ENCODE peak calls at places on chromosomes 5 and 9, in six cellular contexts. L is AG09309, D is HTR-8/SVneo, G is RWPE1, U is pancreas, R is amygdala. C is an unnamed sample.

GRCh38 chr5:17203329-17204132 is 13.9 kb upstream of the BASP1 start:
- DNase-seq in R (no peak), D (peak; percentile 88), L (no peak), U (peak; percentile 47), G (peak; percentile 73), C (peak; percentile 60)

GRCh38 chr5:43066231-43066798 is 26.2 kb upstream of the ANXA2R start:
- DNase-seq in R (no peak), L (no peak), D (no peak), U (peak; percentile 67), G (peak; percentile 44), C (peak; percentile 55)

GRCh38 chr5:23026252-23027170 is 173.4 kb upstream of the CDH12 start:
- DNase-seq in L (no peak), U (no peak), R (no peak), G (no peak), D (no peak), C (no peak)

GRCh38 chr9:129919283-129919682 is 84.0 kb downstream of the USP20 start:
- DNase-seq in R (no peak), D (no peak), U (no peak), G (no peak), L (no peak), C (no peak)

GRCh38 chr9:93121316-93122241 is 12.5 kb downstream of the NINJ1 start:
- DNase-seq in R (no peak), D (no peak), U (no peak), G (no peak), L (no peak), C (no peak)

GRCh38 chr9:133087429-133088145 is 25.8 kb downstream of the CEL start:
- DNase-seq in L (no peak), G (no peak), D (no peak), R (no peak), U (peak; percentile 70), C (no peak)

GRCh38 chr9:87309236-87309635 is 188.4 kb upstream of the DAPK1 start:
- DNase-seq in U (no peak), G (no peak), L (no peak), D (no peak), R (no peak), C (no peak)

GRCh38 chr5:157167219-157167621 is 1.2 kb upstream of the GARIN3 start:
- DNase-seq in D (peak; percentile 62), G (no peak), L (peak; percentile 75), R (no peak), U (no peak), C (peak; percentile 84)

GRCh38 chr9:137611623-137612609 is 6.4 kb downstream of the ARRDC1 start:
- DNase-seq in R (no peak), G (peak; percentile 98), D (peak; percentile 81), U (peak; percentile 86), L (no peak), C (peak; percentile 86)

GRCh38 chr9:127612993-127613954 is 1.2 kb downstream of the STXBP1 start:
- DNase-seq in G (peak; percentile 75), D (peak; percentile 53), L (no peak), R (no peak), U (peak; percentile 57), C (peak; percentile 65)

GRCh38 chr5:1748271-1748670 is 51.4 kb downstream of the MRPL36 start:
- DNase-seq in R (no peak), D (no peak), G (no peak), L (no peak), U (no peak), C (no peak)

GRCh38 chr5:160315968-160316367 is 3.6 kb upstream of the CCNJL start:
- DNase-seq in R (no peak), G (peak; percentile 87), D (peak; percentile 71), L (no peak), U (no peak), C (peak; percentile 52)

GRCh38 chr9:120985759-120986353 is 59.3 kb upstream of the TRAF1 start:
- DNase-seq in L (peak; percentile 43), G (peak; percentile 62), R (no peak), U (no peak), D (peak; percentile 39), C (peak; percentile 58)

GRCh38 chr5:100643473-100643872 is 108.3 kb downstream of the FAM174A start:
- DNase-seq in R (no peak), L (no peak), D (no peak), G (no peak), U (no peak), C (no peak)

GRCh38 chr5:114449836-114450515 is 88.1 kb downstream of the KCNN2 start:
- DNase-seq in D (peak; percentile 56), G (peak; percentile 74), U (peak; percentile 68), R (peak; percentile 19), L (no peak), C (peak; percentile 38)

GRCh38 chr5:83683836-83684235 is 36.8 kb downstream of the HAPLN1 start:
- DNase-seq in G (no peak), R (no peak), U (no peak), L (no peak), D (no peak), C (no peak)

GRCh38 chr9:94812343-94812742 is 85.8 kb downstream of the AOPEP start:
- DNase-seq in G (peak; percentile 53), U (no peak), D (peak; percentile 60), R (no peak), L (no peak), C (peak; percentile 76)